ENCODE peak calls at places on chromosomes 7 and 10, in seven cellular contexts. V is WERI-Rb-1, U is right lobe of liver, F is HCT116, A is AG04450, P is astrocyte of the spinal cord, Q is body of pancreas. Y is an unnamed sample.

GRCh38 chr10:77637986-77638765 is 568 bp upstream of the KCNMA1 start:
- DNase-seq in A (no peak), F (no peak), V (peak; percentile 71), P (peak; percentile 65), U (peak; percentile 41), Q (peak; percentile 55), Y (no peak)

GRCh38 chr10:3772349-3773222 is 12.4 kb downstream of the KLF6 start:
- DNase-seq in F (no peak), P (peak; percentile 54), A (no peak), U (no peak), Q (no peak), V (no peak), Y (no peak)

GRCh38 chr10:30383366-30383765 is 34.3 kb upstream of the MTPAP start:
- DNase-seq in U (no peak), V (no peak), P (no peak), F (no peak), Q (peak; percentile 11), A (no peak), Y (no peak)

GRCh38 chr10:121357323-121357835 is 240.9 kb downstream of the FGFR2 start:
- DNase-seq in U (no peak), P (no peak), A (no peak), Q (peak; percentile 6), V (no peak), F (no peak), Y (no peak)

GRCh38 chr7:20330797-20331230 is at the start of gene ITGB8:
- DNase-seq in V (peak; percentile 28), A (no peak), P (no peak), F (no peak), U (no peak), Q (peak; percentile 62), Y (no peak)

GRCh38 chr7:17099083-17099973 is 199.1 kb upstream of the AHR start:
- DNase-seq in V (no peak), P (no peak), U (peak; percentile 45), F (peak; percentile 69), A (no peak), Q (peak; percentile 91), Y (no peak)

GRCh38 chr10:43160067-43160918 is 22.0 kb downstream of the CSGALNACT2 start:
- DNase-seq in V (no peak), Q (no peak), F (no peak), A (no peak), P (peak; percentile 52), U (no peak), Y (no peak)

GRCh38 chr10:21481407-21481806 is 44.1 kb downstream of the SKIDA1 start:
- DNase-seq in V (no peak), U (no peak), Q (no peak), P (no peak), F (no peak), A (no peak), Y (no peak)

GRCh38 chr10:101263146-101263837 is 34.0 kb upstream of the LBX1 start:
- DNase-seq in P (no peak), Q (no peak), V (peak; percentile 91), U (no peak), F (no peak), A (no peak), Y (no peak)

GRCh38 chr7:96321670-96322372 is at the start of gene SLC25A13:
- DNase-seq in P (peak; percentile 80), F (peak; percentile 75), U (peak; percentile 96), Q (peak; percentile 95), V (peak; percentile 92), A (peak; percentile 27), Y (no peak)

GRCh38 chr7:101171442-101171837 is 6.1 kb upstream of the VGF start:
- DNase-seq in U (no peak), F (no peak), P (no peak), V (peak; percentile 32), A (no peak), Q (no peak), Y (no peak)

GRCh38 chr7:70512144-70512543 is 619.8 kb upstream of the GALNT17 start:
- DNase-seq in Q (no peak), U (no peak), A (no peak), V (no peak), P (no peak), F (no peak), Y (no peak)

GRCh38 chr7:93147358-93147757 is 827 bp downstream of the SAMD9L start:
- DNase-seq in P (peak; percentile 61), V (no peak), Q (peak; percentile 10), F (no peak), U (no peak), A (no peak), Y (no peak)

GRCh38 chr10:75461672-75462649 is 30.5 kb downstream of the LRMDA start:
- DNase-seq in A (no peak), U (no peak), P (no peak), Q (no peak), F (no peak), V (no peak), Y (no peak)

GRCh38 chr10:32004161-32004591 is 52.0 kb downstream of the KIF5B start:
- DNase-seq in P (no peak), Q (peak; percentile 83), F (no peak), U (peak; percentile 36), V (peak; percentile 7), A (no peak), Y (no peak)

GRCh38 chr7:6228865-6229264 is 43.6 kb downstream of the CYTH3 start:
- DNase-seq in Q (no peak), F (no peak), V (no peak), U (no peak), P (peak; percentile 41), A (no peak), Y (no peak)

GRCh38 chr10:80461208-80462183 is 7.4 kb downstream of the TSPAN14 start:
- DNase-seq in U (no peak), Q (peak; percentile 36), F (no peak), V (no peak), P (no peak), A (no peak), Y (no peak)

GRCh38 chr7:28389504-28390385 is 22.6 kb upstream of the CREB5 start:
- DNase-seq in Q (no peak), P (peak; percentile 85), U (no peak), F (peak; percentile 49), V (no peak), A (peak; percentile 39), Y (no peak)

GRCh38 chr7:143360788-143361551 is 1.5 kb downstream of the FAM131B start:
- DNase-seq in Q (no peak), U (no peak), A (no peak), V (no peak), P (no peak), F (no peak), Y (no peak)
- H3K4me3 ChIP-seq in Q (no peak overlapping the region), U (no peak overlapping the region), A (no peak overlapping the region), V (no peak overlapping the region), P (no peak overlapping the region), F (no peak overlapping the region), Y (no peak overlapping the region)

DNA sequence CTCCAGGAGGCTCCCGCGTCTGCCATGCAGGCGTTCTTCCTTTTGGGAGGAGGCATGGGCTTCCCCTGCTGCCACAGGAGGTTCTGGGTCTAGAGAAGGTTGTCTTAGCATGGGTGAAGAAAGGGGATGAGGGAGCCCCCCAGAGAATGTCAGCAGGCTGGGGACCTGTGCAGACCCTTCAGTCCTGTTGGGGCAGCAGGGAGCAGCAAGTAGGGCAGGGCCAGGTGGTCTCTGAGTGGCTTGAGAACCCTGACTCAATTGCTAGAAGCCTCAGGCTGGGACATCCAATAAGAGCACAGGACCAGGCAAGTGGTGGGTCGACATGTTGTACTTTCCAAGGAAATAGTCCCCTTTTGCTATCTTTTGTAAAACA is 34.4 kb upstream of the ADCYAP1R1 start:
- DNase-seq in U (no peak), A (no peak), P (no peak), F (no peak), Q (no peak), V (no peak), Y (no peak)
- TF ChIP-seq CTCF in U (no peak), A (no peak), P (no peak), F (no peak), Q (no peak), V (no peak), Y (no peak)

GRCh38 chr10:5591336-5591824 is 66.6 kb downstream of the CALML3 start:
- DNase-seq in V (no peak), A (no peak), P (no peak), F (no peak), Q (no peak), U (no peak), Y (no peak)
- H3K4me3 ChIP-seq in V (no peak overlapping the region), A (no peak overlapping the region), P (no peak overlapping the region), F (no peak overlapping the region), Q (no peak overlapping the region), U (no peak overlapping the region), Y (no peak overlapping the region)

GRCh38 chr7:64799-65430 is 127.5 kb upstream of the FAM20C start:
- DNase-seq in A (no peak), U (peak; percentile 5), Q (peak; percentile 14), P (no peak), V (no peak), F (no peak), Y (no peak)

GRCh38 chr7:65554-65953 is 126.8 kb upstream of the FAM20C start:
- DNase-seq in P (no peak), V (peak; percentile 75), Q (peak; percentile 68), F (no peak), A (no peak), U (no peak), Y (no peak)

GRCh38 chr7:63521-64021 is 128.8 kb upstream of the FAM20C start:
- DNase-seq in Q (peak; percentile 5), P (no peak), U (peak; percentile 40), V (no peak), F (no peak), A (no peak), Y (no peak)

GRCh38 chr7:63117-63480 is 129.3 kb upstream of the FAM20C start:
- DNase-seq in F (no peak), A (no peak), Q (peak; percentile 5), P (no peak), U (no peak), V (no peak), Y (no peak)

DNA sequence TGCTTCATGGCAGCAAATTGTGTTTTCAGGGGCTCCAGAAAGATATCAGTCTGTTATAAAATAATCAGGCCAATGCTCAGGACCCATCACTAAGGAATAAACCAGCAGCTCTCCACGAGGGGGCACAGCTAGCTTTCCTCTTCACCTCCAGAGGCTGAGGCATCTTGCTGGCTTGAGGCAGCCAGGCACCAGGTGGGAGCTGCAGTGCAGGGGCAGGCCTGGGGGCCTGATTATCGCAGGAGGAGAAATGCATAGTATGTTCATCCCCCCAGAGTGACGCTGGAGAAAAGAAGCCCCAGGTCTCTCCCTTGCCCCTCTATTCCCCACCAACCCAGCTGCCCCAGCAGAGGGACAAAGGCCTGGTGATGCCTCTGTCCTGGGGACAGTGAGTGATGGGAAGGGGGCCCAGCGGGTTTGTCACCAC is 128.3 kb upstream of the FAM20C start:
- DNase-seq in A (peak; percentile 43), F (peak; percentile 21), V (peak; percentile 83), P (peak; percentile 73), U (peak; percentile 66), Q (peak; percentile 74), Y (no peak)
- TF ChIP-seq CTCF in A (peak; percentile 75), F (peak; percentile 47), V (peak; percentile 72), P (peak; percentile 80), U (peak; percentile 42), Q (peak; percentile 25), Y (peak; percentile 79)

GRCh38 chr7:94392391-94392782 is 2.3 kb upstream of the COL1A2 start:
- DNase-seq in A (no peak), F (no peak), U (no peak), P (no peak), Q (no peak), V (no peak), Y (no peak)
- H3K4me3 ChIP-seq in A (peak overlapping the region; percentile 42), F (no peak overlapping the region), U (no peak overlapping the region), P (no peak overlapping the region), Q (no peak overlapping the region), V (no peak overlapping the region), Y (peak overlapping the region; percentile 7)

GRCh38 chr7:142228681-142229080 is 29.2 kb downstream of the PRSS58 start:
- DNase-seq in P (no peak), A (no peak), F (no peak), U (no peak), V (no peak), Q (no peak), Y (no peak)

GRCh38 chr7:142231716-142232115 is 26.1 kb downstream of the PRSS58 start:
- DNase-seq in U (no peak), Q (no peak), P (no peak), V (peak; percentile 98), F (peak; percentile 46), A (no peak), Y (no peak)
- TF ChIP-seq CTCF in U (no peak), Q (no peak), P (no peak), V (peak; percentile 85), F (peak; percentile 53), A (no peak), Y (no peak)

Y was measured in AG04449.